ENCODE peak calls at places on chromosome 16, in six cellular contexts. T is foreskin fibroblast, S is renal cortical epithelial cell, P is T-helper 9 cell, E is upper lobe of right lung, R is progenitor cell of endocrine pancreas. Z is an unnamed sample.

GRCh38 chr16:87644186-87644585 is 41.9 kb downstream of the JPH3 start:
- DNase-seq in S (no peak), E (no peak), P (no peak), T (no peak), R (no peak), Z (no peak)

GRCh38 chr16:87824016-87824990 is 45.0 kb downstream of the SLC7A5 start:
- DNase-seq in P (no peak), R (no peak), E (no peak), T (no peak), S (no peak), Z (no peak)

GRCh38 chr16:88430524-88431446 is 22.3 kb upstream of the ZFPM1 start:
- DNase-seq in S (no peak), T (peak), R (no peak), P (peak), E (no peak), Z (no peak)

GRCh38 chr16:61934591-61934990 is 101.6 kb downstream of the CDH8 start:
- DNase-seq in R (no peak), T (no peak), P (no peak), S (no peak), E (no peak), Z (no peak)

GRCh38 chr16:23333962-23334361 is 31.9 kb downstream of the SCNN1B start:
- DNase-seq in S (no peak), P (no peak), E (no peak), T (no peak), R (no peak), Z (no peak)

GRCh38 chr16:85330694-85331188 is 218.5 kb upstream of the CIBAR2 start:
- DNase-seq in T (peak), R (no peak), E (no peak), S (peak), P (no peak), Z (no peak)

GRCh38 chr16:56625943-56626654 is 518 bp downstream of the MT1E start:
- DNase-seq in P (no peak), S (no peak), R (no peak), T (peak), E (no peak), Z (no peak)

GRCh38 chr16:57278494-57278893 is 6.0 kb downstream of the PLLP start:
- DNase-seq in T (no peak), E (no peak), R (no peak), S (no peak), P (no peak), Z (no peak)

GRCh38 chr16:3158014-3158497 is 23.2 kb downstream of the ZNF213 start:
- DNase-seq in T (peak), P (no peak), R (no peak), E (no peak), S (no peak), Z (no peak)

GRCh38 chr16:10684541-10685151 is 10.1 kb downstream of the TEKT5 start:
- DNase-seq in T (no peak), R (no peak), P (no peak), S (no peak), E (peak), Z (no peak)

GRCh38 chr16:69329369-69330285 is 761 bp downstream of the PDF start:
- DNase-seq in P (peak), R (no peak), S (no peak), E (peak), T (peak), Z (no peak)

GRCh38 chr16:57530104-57530522 is 6.3 kb downstream of the CCDC102A start:
- DNase-seq in P (peak), E (peak), T (peak), R (no peak), S (peak), Z (no peak)

GRCh38 chr16:876041-876335 is 75.5 kb upstream of the GNG13 start:
- DNase-seq in P (no peak), R (no peak), E (no peak), T (no peak), S (no peak), Z (no peak)

GRCh38 chr16:56584276-56584675 is 5.1 kb upstream of the MT3 start:
- DNase-seq in S (no peak), P (no peak), T (no peak), E (no peak), R (no peak), Z (no peak)

GRCh38 chr16:57799619-57800212 is 2.6 kb downstream of the KIFC3 start:
- DNase-seq in S (no peak), E (no peak), P (no peak), T (no peak), R (no peak), Z (no peak)